ENCODE peak calls at places on chromosomes 2 and 18, in four cellular contexts. E, Q, S and I are unnamed samples.
A peak's percentile ranks its signal among the peaks of the same experiment; 100 is the strongest.

GRCh38 chr2:219688560-219689445 is 61.4 kb downstream of the SLC4A3 start:
- DNase-seq in S (peak; percentile 36), E (peak; percentile 76), Q (no peak), I (no peak)

GRCh38 chr2:30826481-30826880 is 19.2 kb upstream of the CAPN13 start:
- DNase-seq in E (no peak), Q (no peak), S (no peak), I (no peak)

GRCh38 chr2:46187112-46187618 is 110.0 kb upstream of the EPAS1 start:
- DNase-seq in S (peak; percentile 86), Q (no peak), E (no peak), I (no peak)

GRCh38 chr2:72139471-72139870 is 8.2 kb downstream of the CYP26B1 start:
- DNase-seq in E (no peak), S (no peak), Q (no peak), I (no peak)

GRCh38 chr2:55418072-55418471 is 1.6 kb downstream of the CCDC88A start:
- DNase-seq in S (no peak), Q (no peak), E (no peak), I (no peak)

GRCh38 chr2:222892321-222892720 is 31.5 kb downstream of the ACSL3 start:
- DNase-seq in Q (no peak), S (no peak), E (no peak), I (no peak)

GRCh38 chr2:107418713-107419112 is 408.0 kb upstream of the RGPD4 start:
- DNase-seq in Q (no peak), E (no peak), S (no peak), I (no peak)

GRCh38 chr2:231361701-231362588 is 33.6 kb upstream of the B3GNT7 start:
- DNase-seq in S (no peak), Q (peak; percentile 33), E (no peak), I (no peak)

GRCh38 chr2:23673830-23674679 is 252.9 kb downstream of the ATAD2B start:
- DNase-seq in Q (peak; percentile 34), E (no peak), S (peak; percentile 30), I (no peak)

GRCh38 chr18:4641969-4642368 is 186.9 kb upstream of the DLGAP1 start:
- DNase-seq in E (no peak), S (no peak), Q (no peak), I (no peak)

GRCh38 chr2:200788129-200788718 is 23.5 kb upstream of the BZW1 start:
- DNase-seq in S (no peak), E (no peak), Q (no peak), I (no peak)

GRCh38 chr2:20664431-20665260 is 2.3 kb upstream of the GDF7 start:
- DNase-seq in S (peak; percentile 49), Q (no peak), E (no peak), I (no peak)

DNA sequence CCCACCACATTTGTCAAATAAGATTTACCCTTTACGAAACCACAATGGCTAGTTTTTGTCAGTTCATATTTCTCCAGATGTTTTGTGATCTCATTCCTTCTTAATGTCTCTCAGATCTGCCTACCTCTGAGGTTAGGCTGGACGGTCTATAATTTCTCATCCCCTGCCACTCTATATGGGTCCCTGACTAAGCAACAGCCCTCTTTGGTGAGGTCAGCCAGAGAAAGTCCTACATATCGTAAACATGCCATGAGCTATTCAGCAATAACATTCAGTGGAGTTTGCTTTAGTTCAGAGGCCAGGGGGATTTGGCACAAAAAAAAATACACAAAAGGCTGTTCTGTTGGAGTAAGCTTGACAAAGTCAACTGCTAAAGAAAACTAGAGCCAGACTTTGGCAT is 192.1 kb upstream of the NCKAP5 start:
- DNase-seq in E (no peak), Q (no peak), S (no peak), I (no peak)
- TF ChIP-seq SIN3A in E (no peak), Q (no peak), S (no peak), I (no peak)

GRCh38 chr2:1990724-1991123 is 246.4 kb upstream of the PXDN start:
- DNase-seq in Q (no peak), E (no peak), S (no peak), I (no peak)
- TF ChIP-seq TCF7L2 in Q (no peak), E (no peak), S (no peak), I (no peak)

DNA sequence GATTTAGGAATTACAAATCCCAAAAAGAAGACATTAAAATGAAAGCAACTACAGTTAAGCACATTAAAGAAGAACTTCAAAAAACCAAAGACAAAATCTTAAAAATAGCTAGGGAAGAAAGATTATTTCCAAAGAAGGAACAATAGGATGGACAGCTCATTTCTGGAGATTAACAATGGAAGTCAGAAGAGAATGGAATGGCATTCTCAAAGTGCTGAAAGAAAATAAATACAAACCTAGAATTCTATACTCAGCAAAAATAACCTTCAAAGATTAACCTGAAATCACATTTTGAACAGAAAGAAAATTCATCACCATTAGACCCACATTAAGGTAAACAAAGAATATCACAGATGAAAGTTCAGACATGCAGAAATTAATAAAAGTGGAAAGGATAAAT is 229.2 kb downstream of the HDAC4 start:
- DNase-seq in Q (no peak), E (no peak), S (no peak), I (no peak)
- TF ChIP-seq REST in Q (no peak), E (no peak), S (no peak), I (no peak)

GRCh38 chr2:99626158-99626557 is 136.3 kb upstream of the REV1 start:
- DNase-seq in S (no peak), E (no peak), Q (no peak), I (no peak)
- TF ChIP-seq SIN3A in S (no peak), E (no peak), Q (no peak), I (no peak)

GRCh38 chr2:154527962-154528361 is 170.5 kb upstream of the KCNJ3 start:
- DNase-seq in Q (no peak), S (no peak), E (no peak), I (no peak)
- TF ChIP-seq TCF7L2 in Q (no peak), S (no peak), E (no peak), I (no peak)

GRCh38 chr2:207770602-207771404 is 1.1 kb upstream of the FZD5 start:
- DNase-seq in E (no peak), S (no peak), Q (no peak), I (no peak)

GRCh38 chr2:207766697-207767460 is 2.8 kb downstream of the FZD5 start:
- DNase-seq in Q (no peak), E (no peak), S (peak; percentile 48), I (no peak)

GRCh38 chr2:207768168-207768890 is 1.4 kb downstream of the FZD5 start:
- DNase-seq in E (no peak), S (peak; percentile 38), Q (no peak), I (no peak)

GRCh38 chr2:207767461-207768167 is 2.1 kb downstream of the FZD5 start:
- DNase-seq in E (no peak), S (peak; percentile 76), Q (no peak), I (no peak)

GRCh38 chr2:207768891-207769596 is 662 bp downstream of the FZD5 start:
- DNase-seq in S (peak; percentile 32), Q (peak; percentile 51), E (no peak), I (no peak)
- TF ChIP-seq REST in S (no peak), Q (no peak), E (no peak), I (no peak)

GRCh38 chr2:188494906-188495305 is 203.2 kb downstream of the GULP1 start:
- DNase-seq in Q (no peak), E (peak; percentile 68), S (no peak), I (no peak)

GRCh38 chr2:188497736-188498135 is 206.1 kb downstream of the GULP1 start:
- DNase-seq in E (no peak), S (no peak), Q (no peak), I (no peak)

DNA sequence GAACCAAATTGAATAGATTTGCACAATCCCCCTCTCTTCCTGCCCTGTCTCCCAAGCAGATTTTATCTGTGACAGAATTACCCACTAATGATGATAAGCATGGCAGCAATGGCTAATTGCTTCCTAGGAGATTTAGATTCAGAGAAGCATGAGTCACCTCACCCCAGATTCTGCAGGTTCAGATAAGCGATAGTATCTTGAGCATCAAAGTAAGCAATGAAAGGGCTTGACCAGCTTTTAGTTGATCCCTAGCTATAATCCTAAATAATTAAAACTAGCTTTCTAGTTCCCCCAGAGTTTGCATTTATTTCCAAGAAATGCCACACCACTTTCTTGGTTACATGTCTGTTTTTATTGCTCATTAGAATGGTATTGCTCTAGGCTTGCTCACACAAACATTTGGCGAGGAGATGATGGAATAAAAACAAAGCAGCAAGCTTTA is 204.3 kb downstream of the GULP1 start:
- DNase-seq in S (no peak), E (peak; percentile 86), Q (peak; percentile 10), I (no peak)
- TF ChIP-seq SIN3A in S (no peak), E (peak; percentile 56), Q (no peak), I (no peak)

GRCh38 chr18:34098109-34098508 is 126.6 kb downstream of the NOL4 start:
- DNase-seq in E (no peak), S (no peak), Q (no peak), I (no peak)

GRCh38 chr18:34092796-34093195 is 131.9 kb downstream of the NOL4 start:
- DNase-seq in S (no peak), E (no peak), Q (no peak), I (no peak)

GRCh38 chr18:34094148-34094547 is 130.6 kb downstream of the NOL4 start:
- DNase-seq in Q (no peak), E (no peak), S (no peak), I (no peak)

DNA sequence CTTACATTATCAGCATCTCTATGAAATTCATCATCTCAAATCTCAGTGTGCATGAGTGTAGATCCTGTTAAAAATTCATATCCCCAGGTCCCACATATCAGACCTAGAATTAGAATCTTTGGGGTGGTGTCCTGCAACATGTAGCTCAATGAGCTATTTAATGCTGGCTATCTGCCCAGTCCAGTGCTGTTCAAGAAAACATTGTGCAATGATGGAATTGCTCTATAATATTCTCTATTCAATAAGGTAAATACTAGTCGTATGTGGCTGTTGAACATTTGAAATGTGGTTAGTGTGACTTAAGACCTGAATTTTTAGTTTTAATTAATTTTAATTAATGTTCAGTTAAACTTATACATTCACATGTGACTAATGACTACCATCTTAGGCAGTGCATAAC is 127.4 kb downstream of the NOL4 start:
- DNase-seq in S (no peak), Q (no peak), E (no peak), I (no peak)
- TF ChIP-seq TCF7L2 in S (no peak), Q (no peak), E (no peak), I (no peak)

GRCh38 chr2:179559108-179559806 is 294.6 kb upstream of the SESTD1 start:
- DNase-seq in E (no peak), S (no peak), Q (no peak), I (no peak)
- TF ChIP-seq REST in E (no peak), S (no peak), Q (no peak), I (no peak)